ENCODE peak calls at places on chromosomes 11 and 22, in five cellular contexts. E is fibroblast of lung, R is H9, A is HepG2, X is keratinocyte. F is an unnamed sample.

GRCh38 chr11:59676205-59676604 is 7.4 kb upstream of the PATL1 start:
- DNase-seq in E (no peak), X (no peak), A (peak), R (no peak), F (no peak)

GRCh38 chr11:58963551-58964075 is 24.3 kb downstream of the GLYATL1 start:
- DNase-seq in R (peak), X (peak), E (peak), A (no peak), F (peak)

GRCh38 chr11:35185696-35186095 is 46.7 kb downstream of the CD44 start:
- DNase-seq in A (no peak), R (no peak), E (no peak), X (no peak), F (peak)

GRCh38 chr11:19080579-19080993 is 20.1 kb upstream of the MRGPRX2 start:
- DNase-seq in R (no peak), A (peak), X (peak), E (peak), F (peak)

GRCh38 chr22:20404881-20405280 is 10.9 kb downstream of the ZNF74 start:
- DNase-seq in A (no peak), R (no peak), E (no peak), X (no peak), F (no peak)

GRCh38 chr11:86251285-86251830 is 6.8 kb downstream of the EED start:
- DNase-seq in R (no peak), E (no peak), X (no peak), A (no peak), F (no peak)

GRCh38 chr22:28118957-28119631 is 200.0 kb upstream of the PITPNB start:
- DNase-seq in X (no peak), E (no peak), R (no peak), A (no peak), F (no peak)

GRCh38 chr11:33773399-33774355 is 643 bp downstream of the FBXO3 start:
- DNase-seq in A (peak), E (no peak), X (no peak), R (no peak), F (peak)

GRCh38 chr11:64695548-64695947 is 27.4 kb downstream of the NRXN2 start:
- DNase-seq in X (no peak), A (no peak), R (no peak), E (no peak), F (no peak)

GRCh38 chr11:67998150-67999045 is 5.5 kb downstream of the UNC93B1 start:
- DNase-seq in R (peak), E (no peak), A (no peak), X (no peak), F (no peak)

GRCh38 chr11:33920838-33921613 is 29.1 kb upstream of the LMO2 start:
- DNase-seq in R (no peak), A (no peak), E (no peak), X (no peak), F (no peak)

GRCh38 chr11:62445314-62445740 is 26.5 kb downstream of the SCGB1A1 start:
- DNase-seq in A (no peak), X (no peak), E (peak), R (no peak), F (peak)

GRCh38 chr11:31817054-31817620 is 6.0 kb upstream of the PAX6 start:
- DNase-seq in A (no peak), R (no peak), X (no peak), E (no peak), F (no peak)

GRCh38 chr22:29343313-29343805 is 27.9 kb upstream of the RASL10A start:
- DNase-seq in X (no peak), E (peak), R (no peak), A (no peak), F (peak)

GRCh38 chr22:36775589-36775965 is 342 bp downstream of the IFT27 start:
- DNase-seq in R (no peak), E (peak), A (no peak), X (no peak), F (peak)

GRCh38 chr11:44731685-44732411 is 5.1 kb downstream of the TSPAN18 start:
- DNase-seq in X (no peak), R (peak), E (no peak), A (no peak), F (no peak)

GRCh38 chr11:17609536-17610401 is 62.7 kb downstream of the OTOG start:
- DNase-seq in R (no peak), X (no peak), E (no peak), A (no peak), F (no peak)

GRCh38 chr22:45502215-45503070 is at the start of gene FBLN1:
- DNase-seq in R (peak), A (peak), E (peak), X (no peak), F (no peak)

GRCh38 chr22:20622650-20623339 is 115.4 kb downstream of the MED15 start:
- DNase-seq in E (no peak), R (no peak), X (no peak), A (no peak), F (no peak)

GRCh38 chr11:109960831-109961230 is 132.4 kb upstream of the ZC3H12C start:
- DNase-seq in X (no peak), A (no peak), R (no peak), E (peak), F (peak)

GRCh38 chr22:42519544-42520237 is at the start of gene RRP7A:
- DNase-seq in E (peak), X (no peak), R (peak), A (peak), F (peak)

GRCh38 chr11:75196426-75196825 is 44.1 kb upstream of the TPBGL start:
- DNase-seq in X (no peak), A (no peak), E (no peak), R (no peak), F (no peak)

GRCh38 chr22:46472722-46473016 is 64.8 kb downstream of the CELSR1 start:
- DNase-seq in A (no peak), E (no peak), R (no peak), X (no peak), F (no peak)

GRCh38 chr11:115606223-115607220 is 102.3 kb upstream of the CADM1 start:
- DNase-seq in R (no peak), E (peak), X (no peak), A (no peak), F (peak)

GRCh38 chr11:35142481-35143207 is 3.7 kb downstream of the CD44 start:
- DNase-seq in A (peak), E (peak), R (no peak), X (no peak), F (peak)

GRCh38 chr11:65912840-65913239 is 6.0 kb downstream of the C11orf68 start:
- DNase-seq in E (peak), X (no peak), R (no peak), A (no peak), F (peak)

GRCh38 chr11:119024430-119025098 is 6.0 kb downstream of the TRAPPC4 start:
- DNase-seq in R (no peak), E (no peak), X (no peak), A (peak), F (no peak)

GRCh38 chr11:126345283-126345682 is 10.2 kb upstream of the ST3GAL4 start:
- DNase-seq in X (no peak), E (no peak), A (no peak), R (no peak), F (no peak)

GRCh38 chr22:47693606-47694005 is 931.2 kb downstream of the TBC1D22A start:
- DNase-seq in E (no peak), X (no peak), A (no peak), R (no peak), F (no peak)

GRCh38 chr22:18983120-18983651 is 47.1 kb upstream of the PRODH start:
- DNase-seq in A (no peak), R (no peak), E (no peak), X (no peak), F (no peak)

GRCh38 chr11:122690801-122691649 is 35.5 kb downstream of the UBASH3B start:
- DNase-seq in R (no peak), E (peak), A (no peak), X (no peak), F (peak)

GRCh38 chr11:128346808-128347207 is 240.6 kb downstream of the ETS1 start:
- DNase-seq in R (no peak), E (peak), X (no peak), A (no peak), F (peak)

GRCh38 chr22:35517769-35518530 is 22.7 kb upstream of the RASD2 start:
- DNase-seq in R (no peak), E (no peak), X (no peak), A (no peak), F (no peak)

GRCh38 chr22:22233081-22233480 is 11.5 kb upstream of the VPREB1 start:
- DNase-seq in R (no peak), A (no peak), X (no peak), E (no peak), F (no peak)

GRCh38 chr22:17083811-17084540 is 824 bp upstream of the IL17RA start:
- DNase-seq in R (no peak), X (no peak), E (no peak), A (no peak), F (no peak)

GRCh38 chr11:61601512-61601911 is 20.6 kb upstream of the SYT7 start:
- DNase-seq in E (no peak), X (no peak), A (peak), R (no peak), F (no peak)

GRCh38 chr11:99422581-99423434 is 402.1 kb downstream of the CNTN5 start:
- DNase-seq in R (peak), A (no peak), E (peak), X (no peak), F (peak)

DNA sequence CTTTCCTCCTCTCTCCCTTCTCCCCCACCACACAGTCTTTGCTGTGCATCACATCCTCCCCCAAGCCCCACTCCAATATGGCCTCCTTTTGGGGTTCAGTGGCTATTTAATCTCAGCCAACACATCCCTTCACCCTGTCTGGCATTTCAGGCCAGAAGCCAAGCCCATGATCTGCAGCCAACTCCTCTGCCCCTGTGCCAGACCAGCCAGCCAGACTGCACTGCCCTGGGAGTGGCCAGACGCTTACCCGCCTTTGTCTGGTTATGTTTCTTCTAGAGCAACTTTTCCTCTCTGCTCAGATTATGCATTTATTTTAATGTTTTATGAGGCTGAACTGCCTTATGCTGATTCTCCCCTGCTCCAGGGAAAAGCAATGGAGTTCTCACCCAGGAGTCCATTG is 206.8 kb upstream of the TBCEL start:
- DNase-seq in R (no peak), E (no peak), X (no peak), A (no peak), F (no peak)
- H2AFZ ChIP-seq in R (no peak), E (no peak), X (no peak), A (no peak), F (no peak)

DNA sequence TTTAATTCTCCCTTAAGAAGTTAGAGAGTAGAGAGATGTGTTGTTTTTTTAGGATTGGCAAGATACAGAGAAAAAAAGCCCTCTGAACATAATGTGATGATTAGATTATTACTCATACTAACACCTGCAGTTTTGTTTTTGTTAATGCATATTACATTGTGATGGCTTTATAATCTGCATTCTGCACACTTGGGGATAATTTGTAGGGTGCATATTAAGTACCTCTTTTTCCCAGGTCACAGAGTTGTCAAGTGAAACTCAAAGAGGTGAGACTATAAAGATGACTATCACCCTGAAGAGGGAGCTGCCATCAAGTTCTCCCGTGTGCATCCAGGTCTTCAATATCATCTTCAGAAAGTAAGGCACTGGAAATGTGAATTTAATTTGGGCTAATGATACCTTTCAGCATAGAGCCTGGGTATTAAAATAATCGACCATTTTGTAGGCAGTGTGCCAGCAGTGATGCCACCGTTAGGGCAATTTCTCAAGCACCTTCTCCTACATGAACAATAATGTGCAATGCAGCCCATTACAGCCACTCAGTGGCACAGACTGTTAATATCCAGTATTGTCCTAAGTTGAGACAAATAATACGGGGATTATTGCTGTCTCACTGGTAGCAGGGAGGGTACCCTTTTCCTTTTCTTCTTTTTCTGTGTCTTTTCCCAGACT is 16.2 kb downstream of the PIWIL4 start:
- DNase-seq in E (no peak), A (no peak), R (no peak), X (no peak), F (no peak)
- H3K9ac ChIP-seq in E (no peak), A (no peak), R (no peak), X (no peak), F (no peak)

GRCh38 chr22:31630331-31631329 is 31.4 kb downstream of the PISD start:
- DNase-seq in R (peak), X (peak), A (peak), E (peak), F (peak)
- H2AFZ ChIP-seq in R (no peak), X (peak), A (no peak), E (peak), F (peak)

GRCh38 chr22:49351761-49352221 is 475.9 kb downstream of the BRD1 start:
- DNase-seq in A (no peak), X (no peak), E (no peak), R (peak), F (no peak)
- H3K9ac ChIP-seq in A (no peak), X (no peak), E (no peak), R (no peak), F (no peak)

GRCh38 chr22:31296258-31296657 is 4.0 kb upstream of the PIK3IP1 start:
- DNase-seq in X (no peak), R (no peak), E (peak), A (no peak), F (peak)
- H2AFZ ChIP-seq in X (peak), R (no peak), E (peak), A (no peak), F (no peak)

GRCh38 chr11:77035041-77035440 is 843 bp downstream of the B3GNT6 start:
- DNase-seq in R (no peak), E (no peak), X (no peak), A (no peak), F (no peak)
- H3K9ac ChIP-seq in R (no peak), E (no peak), X (no peak), A (no peak), F (no peak)

DNA sequence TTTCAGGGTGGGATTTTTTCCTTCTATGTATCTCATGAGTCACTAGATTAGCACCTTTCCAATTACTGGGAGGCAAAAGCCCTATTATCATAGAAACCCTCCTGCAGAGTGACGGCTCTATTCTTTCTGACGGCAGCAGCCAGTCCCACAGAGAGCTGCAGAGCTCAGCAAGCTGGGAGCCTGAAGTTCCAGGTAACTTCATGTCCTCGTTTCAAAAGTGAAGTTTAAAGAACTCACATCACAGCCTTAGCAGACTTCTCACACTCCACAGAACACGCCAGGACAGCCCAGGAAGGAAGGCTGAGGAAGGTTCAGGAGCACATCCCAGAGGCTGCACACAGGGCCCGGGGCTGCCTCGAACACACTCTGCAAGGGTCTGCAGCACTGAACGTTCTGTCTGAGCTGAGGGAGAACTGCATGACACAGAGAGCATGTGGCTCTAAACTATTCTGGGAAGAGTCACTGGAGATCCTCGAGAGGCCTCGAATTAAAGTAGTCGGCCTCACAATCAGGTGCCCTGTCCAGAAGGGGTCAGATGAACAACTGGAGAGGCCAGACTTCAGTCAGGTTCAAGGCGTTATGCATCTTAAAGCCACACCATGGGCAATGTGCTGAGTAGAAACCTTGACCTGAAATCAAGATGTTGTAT is 104.2 kb upstream of the DRD2 start:
- DNase-seq in X (no peak), E (no peak), A (no peak), R (no peak), F (no peak)
- H2AFZ ChIP-seq in X (no peak), E (no peak), A (no peak), R (no peak), F (no peak)

GRCh38 chr22:26616650-26617049 is 1.2 kb downstream of the CRYBB1 start:
- DNase-seq in X (no peak), A (no peak), R (no peak), E (no peak), F (no peak)
- H3K9ac ChIP-seq in X (no peak), A (no peak), R (no peak), E (no peak), F (no peak)

GRCh38 chr11:120698918-120699317 is 187.4 kb downstream of the GRIK4 start:
- DNase-seq in E (no peak), R (no peak), X (no peak), A (no peak), F (no peak)
- H2AFZ ChIP-seq in E (no peak), R (no peak), X (no peak), A (no peak), F (no peak)

DNA sequence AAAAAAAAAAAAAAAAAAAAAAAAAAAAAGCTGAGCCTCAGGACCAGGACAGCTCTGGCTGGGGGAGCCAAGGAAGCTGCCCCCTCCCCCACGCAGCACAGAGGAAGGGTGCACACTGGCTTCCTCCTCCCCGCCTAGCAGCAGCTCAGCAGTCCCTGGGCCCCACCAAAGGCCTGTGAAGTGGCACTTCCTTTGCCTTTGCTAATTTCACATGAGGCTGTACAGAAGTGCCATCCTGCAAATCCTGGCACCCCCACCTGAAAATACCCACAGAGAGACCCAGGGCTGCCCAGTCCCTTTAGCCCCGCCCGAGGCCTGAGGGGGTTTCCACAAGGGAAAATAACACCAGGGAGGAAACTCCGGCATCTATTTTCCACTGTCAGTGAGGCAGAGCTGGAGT is 3.9 kb downstream of the RHOG start:
- DNase-seq in A (no peak), R (no peak), X (no peak), E (no peak), F (no peak)
- H3K9ac ChIP-seq in A (no peak), R (no peak), X (no peak), E (no peak), F (no peak)

F was measured in IMR-90.